ENCODE peak calls at places on chromosomes 16 and 17, in five cellular contexts. Y is A549, S is K562, W is GM12878, T is SK-N-SH. E is an unnamed sample.

GRCh38 chr17:4249452-4250029 is 14.2 kb downstream of the ANKFY1 start:
- DNase-seq in W (no peak), Y (peak; percentile 69), T (peak; percentile 58), S (peak; percentile 54), E (peak; percentile 38)

GRCh38 chr16:3283525-3284447 is 495 bp downstream of the ZNF263 start:
- DNase-seq in S (no peak), W (no peak), T (no peak), Y (no peak), E (no peak)

GRCh38 chr16:85238233-85238647 is 126.0 kb upstream of the CIBAR2 start:
- DNase-seq in T (peak; percentile 72), S (no peak), Y (no peak), W (no peak), E (peak; percentile 95)

GRCh38 chr16:84509032-84509950 is 4.8 kb upstream of the MEAK7 start:
- DNase-seq in W (no peak), T (no peak), S (no peak), Y (no peak), E (no peak)

GRCh38 chr16:87757841-87758426 is 7.9 kb downstream of the KLHDC4 start:
- DNase-seq in S (no peak), W (no peak), Y (peak; percentile 38), T (no peak), E (peak; percentile 89)

GRCh38 chr17:40538019-40538935 is 27.0 kb downstream of the CCR7 start:
- DNase-seq in S (no peak), W (no peak), T (no peak), Y (no peak), E (peak; percentile 43)

GRCh38 chr16:64964126-64964540 is 157.7 kb downstream of the CDH11 start:
- DNase-seq in W (no peak), Y (no peak), T (no peak), S (no peak), E (peak; percentile 86)

GRCh38 chr17:10420811-10421210 is 939 bp downstream of the MYH8 start:
- DNase-seq in W (no peak), S (no peak), Y (no peak), T (no peak), E (no peak)

GRCh38 chr16:29007865-29008593 is 23.2 kb downstream of the LAT start:
- DNase-seq in S (peak; percentile 47), Y (no peak), W (no peak), T (no peak), E (peak; percentile 90)

GRCh38 chr17:82331345-82331939 is 2.1 kb downstream of the SECTM1 start:
- DNase-seq in S (no peak), T (no peak), Y (no peak), W (no peak), E (no peak)

GRCh38 chr16:73066927-73067670 is 19.2 kb upstream of the ZFHX3 start:
- DNase-seq in T (no peak), W (no peak), S (no peak), Y (no peak), E (peak; percentile 75)

GRCh38 chr16:12661656-12662172 is 142.0 kb downstream of the CPPED1 start:
- DNase-seq in T (no peak), W (no peak), S (peak; percentile 57), Y (peak; percentile 23), E (peak; percentile 13)

GRCh38 chr16:8877894-8878522 is 4.1 kb upstream of the LITAFD start:
- DNase-seq in S (no peak), W (no peak), Y (no peak), T (no peak), E (no peak)

GRCh38 chr16:73768786-73769203 is 527.8 kb upstream of the PSMD7 start:
- DNase-seq in S (no peak), T (no peak), W (no peak), Y (no peak), E (no peak)

GRCh38 chr16:852451-853185 is 52.1 kb upstream of the GNG13 start:
- DNase-seq in W (no peak), Y (no peak), S (no peak), T (no peak), E (no peak)

GRCh38 chr17:21036361-21036881 is 6.4 kb downstream of the USP22 start:
- DNase-seq in W (no peak), S (no peak), Y (no peak), T (no peak), E (peak; percentile 44)

GRCh38 chr16:55480228-55480655 is 1.2 kb downstream of the MMP2 start:
- DNase-seq in S (no peak), W (no peak), T (peak; percentile 84), Y (no peak), E (peak; percentile 93)

GRCh38 chr17:6676802-6677157 is 25.2 kb downstream of the C17orf100 start:
- DNase-seq in T (no peak), Y (no peak), S (no peak), W (no peak), E (no peak)

GRCh38 chr16:75486666-75487313 is 8.5 kb downstream of the CHST6 start:
- DNase-seq in Y (no peak), T (no peak), S (no peak), W (peak; percentile 45), E (no peak)

GRCh38 chr17:44940321-44940720 is 7.3 kb downstream of the KIF18B start:
- DNase-seq in Y (peak; percentile 68), W (no peak), S (no peak), T (peak; percentile 11), E (no peak)

GRCh38 chr16:8764486-8765250 is 32.8 kb downstream of the TMEM186 start:
- DNase-seq in T (no peak), W (no peak), S (no peak), Y (no peak), E (no peak)

GRCh38 chr17:40561871-40562611 is 3.2 kb downstream of the CCR7 start:
- DNase-seq in W (peak; percentile 78), Y (peak; percentile 39), T (no peak), S (no peak), E (no peak)

GRCh38 chr16:27366687-27367462 is 35.1 kb upstream of the IL21R start:
- DNase-seq in S (peak; percentile 15), T (peak; percentile 21), Y (no peak), W (no peak), E (no peak)

GRCh38 chr16:55000595-55000994 is 69.9 kb downstream of the IRX5 start:
- DNase-seq in W (no peak), Y (peak; percentile 28), T (no peak), S (no peak), E (no peak)

GRCh38 chr16:4402439-4403132 is 13.8 kb downstream of the CORO7 start:
- DNase-seq in T (peak; percentile 96), W (no peak), Y (peak; percentile 72), S (peak; percentile 86), E (peak; percentile 62)

GRCh38 chr17:21252875-21253645 is at the start of gene NATD1:
- DNase-seq in W (no peak), Y (peak; percentile 88), S (peak; percentile 79), T (peak; percentile 94), E (peak; percentile 78)

GRCh38 chr17:67246648-67247415 is 1.8 kb upstream of the HELZ start:
- DNase-seq in T (no peak), S (peak; percentile 52), Y (peak; percentile 77), W (peak; percentile 89), E (peak; percentile 60)

GRCh38 chr16:20674684-20675487 is 22.6 kb downstream of the ACSM1 start:
- DNase-seq in T (no peak), S (no peak), W (no peak), Y (no peak), E (no peak)

GRCh38 chr16:48277158-48277557 is 29.8 kb upstream of the ABCC11 start:
- DNase-seq in T (no peak), S (no peak), W (no peak), Y (no peak), E (no peak)

DNA sequence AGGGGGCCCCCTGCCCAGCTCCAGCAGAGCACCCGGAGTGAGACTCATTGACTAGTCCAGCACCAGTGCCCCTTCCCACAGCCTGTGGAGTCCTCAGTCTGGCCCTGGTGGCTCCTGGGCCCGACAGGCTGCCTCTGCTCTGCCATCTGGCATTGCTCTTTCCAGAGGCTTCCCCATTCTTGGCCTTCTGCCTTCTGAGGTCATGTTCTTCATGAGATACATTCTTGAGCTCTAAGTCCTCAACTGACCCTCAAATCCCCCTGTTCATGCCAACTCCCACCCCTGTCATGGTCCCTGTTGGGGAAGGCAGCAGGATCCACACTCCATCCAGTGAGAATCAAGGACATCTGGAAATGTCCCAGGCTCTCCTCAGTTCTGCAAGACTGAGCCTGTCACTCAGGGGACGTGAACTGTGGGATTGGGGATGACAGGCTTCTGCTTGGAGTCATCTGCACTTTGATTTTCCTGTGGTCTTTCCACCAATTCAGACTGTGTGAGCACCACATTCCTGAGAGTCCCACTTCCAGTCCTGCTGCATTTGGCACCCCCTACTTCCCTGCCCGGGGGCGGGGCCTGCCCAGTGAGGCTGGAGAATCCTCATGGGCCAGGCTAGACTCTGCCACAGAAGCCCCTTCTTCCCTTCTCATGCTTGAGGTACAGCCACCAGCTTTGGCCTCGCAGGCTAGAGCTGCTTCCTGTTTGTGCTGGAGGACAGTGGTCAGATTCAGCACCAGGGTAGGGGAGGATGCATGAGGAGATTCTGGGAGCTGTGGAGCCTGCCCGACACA is 2.7 kb downstream of the TRPV2 start:
- DNase-seq in Y (no peak), S (no peak), T (no peak), W (no peak), E (peak; percentile 28)
- TF ChIP-seq USF2 in Y (no peak), S (no peak), T (no peak), W (no peak), E (no peak)

GRCh38 chr17:74271902-74272563 is 2.0 kb upstream of the DNAI2 start:
- DNase-seq in W (no peak), S (no peak), T (no peak), Y (no peak), E (no peak)
- TF ChIP-seq RCOR1 in W (no peak), S (no peak), T (no peak), Y (no peak), E (no peak)

GRCh38 chr17:77445030-77445907 is 304.5 kb downstream of the SEC14L1 start:
- DNase-seq in W (peak; percentile 92), S (no peak), T (no peak), Y (no peak), E (peak; percentile 66)
- TF ChIP-seq USF2 in W (peak; percentile 74), S (no peak), T (no peak), Y (no peak), E (no peak)

GRCh38 chr16:31870809-31871208 is 2.8 kb upstream of the ZNF267 start:
- DNase-seq in T (no peak), S (no peak), Y (no peak), W (no peak), E (no peak)

GRCh38 chr16:31869511-31870201 is 4.0 kb upstream of the ZNF267 start:
- DNase-seq in T (no peak), S (no peak), W (peak; percentile 63), Y (no peak), E (peak; percentile 92)

GRCh38 chr16:31871510-31871909 is 2.1 kb upstream of the ZNF267 start:
- DNase-seq in S (no peak), Y (no peak), T (no peak), W (no peak), E (no peak)

GRCh38 chr16:31868164-31868563 is 5.4 kb upstream of the ZNF267 start:
- DNase-seq in S (no peak), W (no peak), T (no peak), Y (no peak), E (no peak)

DNA sequence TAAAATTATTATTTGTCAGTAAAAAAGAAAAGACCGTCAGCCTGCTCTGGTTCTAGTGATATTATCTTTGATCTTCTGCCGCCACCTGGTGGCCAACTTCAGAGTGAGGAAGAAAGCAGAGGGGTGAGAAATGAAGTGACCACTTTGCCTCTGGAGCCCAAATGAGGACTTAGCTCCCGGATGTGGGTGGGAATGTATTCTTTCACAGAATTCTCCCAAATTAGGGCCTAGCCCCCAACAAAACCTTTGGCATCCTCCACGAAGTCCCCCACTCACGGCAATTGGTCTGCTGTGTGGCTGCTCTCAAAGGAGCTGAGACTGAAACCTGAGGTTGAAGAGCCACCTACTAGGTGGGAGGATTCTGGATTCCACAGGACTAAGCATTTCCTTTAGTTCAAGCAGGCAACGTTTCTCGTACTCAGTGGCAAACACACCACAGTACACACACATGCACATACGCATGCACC is 4.9 kb upstream of the ZNF267 start:
- DNase-seq in T (peak; percentile 65), W (no peak), Y (peak; percentile 66), S (peak; percentile 66), E (peak; percentile 72)
- TF ChIP-seq RCOR1 in T (no peak), W (no peak), Y (no peak), S (no peak), E (no peak)

E was measured in IMR-90.